ENCODE peak calls at places on chromosome 5, in four cellular contexts. One of them, this sample, is unnamed. For H3K4me1 and H3K9me3, the result is how much of the 10 kb centered on the place peaks cover.

GRCh38 chr5:44783916-44784315 is 24.8 kb upstream of the MRPS30 start:
- DNase-seq in sigmoid colon: no peak
- DNase-seq in spleen: no peak
- DNase-seq in stomach: no peak
- DNase-seq in this sample: no peak

GRCh38 chr5:112854651-112855050 is 6.4 kb upstream of the SRP19 start:
- DNase-seq in stomach: no peak
- DNase-seq in spleen: no peak
- DNase-seq in sigmoid colon: no peak
- DNase-seq in this sample: no peak

GRCh38 chr5:118924006-118924389 is 64.3 kb downstream of the DTWD2 start:
- DNase-seq in spleen: no peak
- DNase-seq in stomach: no peak
- DNase-seq in sigmoid colon: no peak
- DNase-seq in this sample: no peak

GRCh38 chr5:93620487-93621339 is 37.7 kb downstream of the NR2F1 start:
- DNase-seq in spleen: peak
- DNase-seq in sigmoid colon: peak
- DNase-seq in stomach: peak
- DNase-seq in this sample: no peak

GRCh38 chr5:78591227-78591626 is 57.3 kb downstream of the LHFPL2 start:
- DNase-seq in sigmoid colon: no peak
- DNase-seq in spleen: no peak
- DNase-seq in stomach: no peak
- DNase-seq in this sample: no peak

GRCh38 chr5:167284491-167284890 is 1007.0 kb upstream of the WWC1 start:
- DNase-seq in sigmoid colon: no peak
- DNase-seq in stomach: no peak
- DNase-seq in spleen: no peak
- DNase-seq in this sample: no peak

GRCh38 chr5:56815657-56816545 is 552 bp downstream of the MAP3K1 start:
- DNase-seq in spleen: peak
- DNase-seq in stomach: peak
- DNase-seq in sigmoid colon: peak
- DNase-seq in this sample: peak

GRCh38 chr5:84036842-84037241 is 316.2 kb upstream of the HAPLN1 start:
- DNase-seq in stomach: no peak
- DNase-seq in sigmoid colon: no peak
- DNase-seq in spleen: no peak
- DNase-seq in this sample: no peak

GRCh38 chr5:131581710-131582109 is 53.3 kb downstream of the RAPGEF6 start:
- DNase-seq in stomach: no peak
- DNase-seq in sigmoid colon: no peak
- DNase-seq in spleen: no peak
- DNase-seq in this sample: no peak

GRCh38 chr5:74765929-74766328 is 988 bp downstream of the GFM2 start:
- DNase-seq in sigmoid colon: no peak
- DNase-seq in stomach: no peak
- DNase-seq in spleen: peak
- DNase-seq in this sample: no peak
- H3K4me1 ChIP-seq in sigmoid colon: under half
- H3K4me1 ChIP-seq in stomach: under half
- H3K4me1 ChIP-seq in spleen: under half
- H3K4me1 ChIP-seq in this sample: under half

GRCh38 chr5:128854931-128855330 is 110.4 kb upstream of the SLC27A6 start:
- DNase-seq in stomach: no peak
- DNase-seq in sigmoid colon: no peak
- DNase-seq in spleen: no peak
- DNase-seq in this sample: no peak
- H3K9me3 ChIP-seq in stomach: under half
- H3K9me3 ChIP-seq in sigmoid colon: under half
- H3K9me3 ChIP-seq in spleen: under half
- H3K9me3 ChIP-seq in this sample: under half

GRCh38 chr5:151238303-151238741 is 14.4 kb upstream of the CCDC69 start:
- DNase-seq in spleen: peak
- DNase-seq in sigmoid colon: peak
- DNase-seq in stomach: no peak
- DNase-seq in this sample: no peak
- TF ChIP-seq POLR2AphosphoS5 in spleen: peak
- TF ChIP-seq POLR2AphosphoS5 in sigmoid colon: peak
- TF ChIP-seq POLR2AphosphoS5 in stomach: no peak
- TF ChIP-seq POLR2AphosphoS5 in this sample: no peak

DNA sequence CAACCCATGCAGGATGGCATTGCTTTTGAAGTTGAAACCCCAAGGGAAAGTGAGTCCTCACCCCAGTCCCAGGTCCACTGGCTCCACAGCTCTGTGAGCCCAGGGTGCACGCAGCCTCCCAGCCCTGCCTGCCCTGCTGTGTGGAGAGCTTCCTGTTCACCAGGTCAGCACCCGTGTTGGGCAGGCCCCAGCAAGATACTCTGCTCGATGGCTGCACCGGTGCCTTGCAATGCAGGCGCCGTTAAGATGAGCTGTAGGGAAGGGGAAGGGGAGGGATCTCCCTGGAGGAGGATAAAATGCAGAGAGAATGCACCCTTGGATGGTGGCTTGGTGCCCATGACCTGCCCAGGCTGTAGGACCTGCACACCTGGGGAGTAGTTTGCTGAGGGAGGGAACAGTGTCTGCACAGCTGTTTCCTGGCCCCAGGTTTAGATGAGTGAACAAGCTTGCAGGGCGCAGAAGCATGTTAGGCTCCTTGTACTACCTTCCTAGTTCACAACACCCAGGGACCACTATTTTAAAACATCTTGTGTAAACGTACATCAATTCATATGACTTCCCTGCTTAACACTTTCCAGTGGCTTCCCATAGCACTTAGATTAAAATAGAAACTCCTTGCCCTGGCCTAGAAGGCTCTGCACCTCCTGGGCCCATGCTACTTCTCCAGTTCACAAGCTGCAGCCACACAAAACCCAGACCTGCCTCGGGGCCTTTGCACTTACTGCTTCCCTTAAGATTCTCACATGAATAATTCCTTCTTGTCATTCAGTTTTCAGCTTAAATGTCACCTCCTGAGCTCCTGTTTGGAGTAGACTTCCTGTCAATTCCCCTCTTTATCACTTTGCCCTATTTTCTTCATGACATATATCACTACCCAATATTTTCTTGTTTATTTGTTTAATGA is 19.6 kb downstream of the FAT2 start:
- DNase-seq in stomach: no peak
- DNase-seq in spleen: no peak
- DNase-seq in sigmoid colon: no peak
- DNase-seq in this sample: no peak
- H3K4me1 ChIP-seq in stomach: under half
- H3K4me1 ChIP-seq in spleen: under half
- H3K4me1 ChIP-seq in sigmoid colon: under half
- H3K4me1 ChIP-seq in this sample: under half

GRCh38 chr5:26582350-26583040 is 455.9 kb downstream of the CDH9 start:
- DNase-seq in stomach: no peak
- DNase-seq in sigmoid colon: no peak
- DNase-seq in spleen: no peak
- DNase-seq in this sample: no peak
- H3K9me3 ChIP-seq in stomach: under half
- H3K9me3 ChIP-seq in sigmoid colon: under half
- H3K9me3 ChIP-seq in spleen: under half
- H3K9me3 ChIP-seq in this sample: under half

DNA sequence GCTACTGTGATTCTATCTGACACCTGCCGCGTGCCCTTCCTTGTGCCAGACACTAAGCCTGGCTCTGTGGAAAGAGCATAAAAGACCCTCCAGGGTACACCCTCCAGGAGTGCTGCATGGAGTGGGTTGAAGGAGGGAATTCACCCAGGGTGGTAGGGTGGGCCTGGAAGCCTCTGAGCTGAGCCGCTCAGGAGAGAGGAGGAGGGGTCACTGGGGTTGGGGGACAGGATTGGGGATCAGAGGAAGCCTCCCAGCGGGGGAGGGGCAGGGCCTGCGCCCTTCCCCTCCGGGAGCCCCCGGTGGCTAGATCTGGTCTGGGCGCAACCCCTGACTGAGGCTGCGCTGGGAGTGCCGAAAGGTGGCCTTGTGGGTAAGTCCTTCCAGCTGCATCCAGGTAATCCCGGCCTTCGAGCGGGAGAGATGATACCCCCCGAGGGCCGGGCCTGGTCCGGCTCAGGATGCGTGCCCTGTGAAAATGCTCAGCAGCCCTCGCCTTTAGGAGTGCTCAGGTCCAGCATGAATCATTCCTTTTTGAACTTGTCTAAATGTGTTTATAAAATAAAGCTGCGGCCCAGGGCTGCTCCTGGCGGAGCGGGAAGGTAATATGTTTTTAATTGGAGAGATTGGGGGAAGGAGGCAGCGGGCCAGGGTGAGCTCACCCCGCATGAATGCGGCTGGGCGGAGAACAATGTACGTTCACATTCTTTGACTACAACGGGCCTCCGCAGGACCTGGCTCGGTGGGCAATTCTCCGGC is 118.1 kb upstream of the SMIM23 start:
- DNase-seq in sigmoid colon: peak
- DNase-seq in spleen: no peak
- DNase-seq in stomach: no peak
- DNase-seq in this sample: peak
- TF ChIP-seq POLR2AphosphoS5 in sigmoid colon: no peak
- TF ChIP-seq POLR2AphosphoS5 in spleen: no peak
- TF ChIP-seq POLR2AphosphoS5 in stomach: no peak
- TF ChIP-seq POLR2AphosphoS5 in this sample: peak

GRCh38 chr5:179820127-179820482 is 600 bp upstream of the SQSTM1 start:
- DNase-seq in sigmoid colon: no peak
- DNase-seq in spleen: no peak
- DNase-seq in stomach: no peak
- DNase-seq in this sample: no peak

GRCh38 chr5:179820483-179821297 is at the start of gene SQSTM1:
- DNase-seq in stomach: peak
- DNase-seq in spleen: peak
- DNase-seq in sigmoid colon: peak
- DNase-seq in this sample: peak

GRCh38 chr5:179821298-179822058 is 773 bp downstream of the SQSTM1 start:
- DNase-seq in stomach: peak
- DNase-seq in spleen: peak
- DNase-seq in sigmoid colon: peak
- DNase-seq in this sample: peak

GRCh38 chr5:179822444-179822990 is 1.8 kb downstream of the SQSTM1 start:
- DNase-seq in spleen: peak
- DNase-seq in stomach: no peak
- DNase-seq in sigmoid colon: peak
- DNase-seq in this sample: no peak

DNA sequence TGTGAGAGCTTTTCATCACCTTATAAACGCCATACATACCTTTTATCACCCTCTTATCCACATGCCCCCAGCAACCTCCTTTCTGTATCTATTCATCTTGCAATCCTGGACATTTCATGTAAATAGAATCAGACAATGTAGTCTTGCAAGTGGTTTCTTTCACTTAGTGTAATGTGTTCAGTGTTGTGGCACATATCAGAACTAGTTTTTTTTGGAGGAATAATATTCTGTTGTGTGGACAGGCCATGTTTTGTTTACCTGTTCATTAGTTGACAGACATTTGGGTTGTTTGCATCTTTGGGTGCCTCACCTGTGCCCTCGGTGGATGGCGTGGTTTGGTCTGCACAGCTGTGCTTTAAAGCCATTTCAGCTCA is 1.3 kb downstream of the SQSTM1 start:
- DNase-seq in sigmoid colon: no peak
- DNase-seq in stomach: no peak
- DNase-seq in spleen: no peak
- DNase-seq in this sample: no peak
- H3K4me1 ChIP-seq in sigmoid colon: half or more
- H3K4me1 ChIP-seq in stomach: half or more
- H3K4me1 ChIP-seq in spleen: half or more
- H3K4me1 ChIP-seq in this sample: under half

GRCh38 chr5:141320225-141321169 is at the start of gene TAF7:
- DNase-seq in sigmoid colon: peak
- DNase-seq in spleen: peak
- DNase-seq in stomach: peak
- DNase-seq in this sample: peak
- H3K9me3 ChIP-seq in sigmoid colon: under half
- H3K9me3 ChIP-seq in spleen: half or more
- H3K9me3 ChIP-seq in stomach: half or more
- H3K9me3 ChIP-seq in this sample: half or more

DNA sequence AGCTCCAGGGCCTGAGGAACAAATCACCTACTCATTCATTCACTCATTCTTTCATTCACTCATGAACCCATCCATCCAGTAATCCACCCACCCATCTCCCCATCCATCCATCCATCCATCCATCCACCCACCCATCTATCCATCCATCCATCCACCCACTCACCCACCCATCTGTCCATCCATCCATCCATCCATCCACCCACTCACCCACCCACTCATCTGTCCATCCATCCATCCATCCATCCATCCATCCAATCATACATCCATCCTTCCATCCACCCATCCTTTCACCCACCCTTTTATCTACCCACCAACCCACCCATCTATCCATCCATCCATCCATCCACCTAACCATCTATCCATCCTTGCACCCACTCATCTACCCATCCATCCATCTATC is 35.5 kb upstream of the SLC6A19 start:
- DNase-seq in stomach: no peak
- DNase-seq in sigmoid colon: no peak
- DNase-seq in spleen: no peak
- DNase-seq in this sample: no peak
- TF ChIP-seq POLR2AphosphoS5 in stomach: no peak
- TF ChIP-seq POLR2AphosphoS5 in sigmoid colon: no peak
- TF ChIP-seq POLR2AphosphoS5 in spleen: no peak
- TF ChIP-seq POLR2AphosphoS5 in this sample: no peak

This sample was measured in breast epithelium.